ENCODE peak calls at places on chromosomes 16 and 17, in four cellular contexts. B is fibroblast of villous mesenchyme, N is aorta, H is foreskin fibroblast. I is an unnamed sample.

GRCh38 chr16:55526448-55526847 is 17.6 kb downstream of the LPCAT2 start:
- DNase-seq in H (peak), N (no peak), B (no peak), I (peak)

GRCh38 chr16:25126820-25127232 is 15.3 kb downstream of the LCMT1 start:
- DNase-seq in B (peak), H (peak), N (no peak), I (peak)

GRCh38 chr17:78131172-78132085 is 858 bp downstream of the TMC8 start:
- DNase-seq in N (peak), B (no peak), H (peak), I (no peak)

GRCh38 chr17:13598353-13599167 is 3.2 kb downstream of the HS3ST3A1 start:
- DNase-seq in N (no peak), H (no peak), B (no peak), I (no peak)

GRCh38 chr16:71230122-71230845 is at the start of gene HYDIN:
- DNase-seq in N (peak), B (peak), H (peak), I (peak)

GRCh38 chr17:40437095-40437732 is 6.0 kb upstream of the IGFBP4 start:
- DNase-seq in N (peak), B (no peak), H (no peak), I (no peak)

GRCh38 chr17:77856551-77857305 is 101.8 kb upstream of the TNRC6C start:
- DNase-seq in N (peak), B (no peak), H (no peak), I (no peak)

GRCh38 chr17:77503916-77504651 is 363.3 kb downstream of the SEC14L1 start:
- DNase-seq in B (no peak), N (peak), H (peak), I (no peak)

GRCh38 chr17:69326302-69327059 is 452 bp downstream of the ABCA5 start:
- DNase-seq in B (peak), N (no peak), H (peak), I (peak)

GRCh38 chr17:18626152-18626870 is 17.9 kb downstream of the TBC1D28 start:
- DNase-seq in N (no peak), H (no peak), B (no peak), I (no peak)

GRCh38 chr17:15917021-15917438 is 27.9 kb upstream of the ADORA2B start:
- DNase-seq in B (no peak), H (no peak), N (no peak), I (no peak)
- H3K4me3 ChIP-seq in B (no peak), H (no peak), N (no peak), I (peak)

GRCh38 chr17:39054111-39054645 is 87.0 kb upstream of the FBXO47 start:
- DNase-seq in N (no peak), B (peak), H (no peak), I (peak)

GRCh38 chr17:39058524-39058923 is 91.3 kb upstream of the FBXO47 start:
- DNase-seq in B (no peak), N (peak), H (no peak), I (no peak)

GRCh38 chr17:39062846-39063680 is 88.4 kb downstream of the PLXDC1 start:
- DNase-seq in H (peak), N (peak), B (peak), I (no peak)

GRCh38 chr17:39063681-39064069 is 87.8 kb downstream of the PLXDC1 start:
- DNase-seq in H (peak), B (no peak), N (no peak), I (no peak)

GRCh38 chr17:39057807-39058206 is 90.6 kb upstream of the FBXO47 start:
- DNase-seq in B (no peak), N (no peak), H (no peak), I (peak)
- H3K4me3 ChIP-seq in B (peak), N (no peak), H (peak), I (peak)

GRCh38 chr17:44775838-44776621 is 17.2 kb downstream of the ADAM11 start:
- DNase-seq in B (no peak), N (no peak), H (no peak), I (no peak)

GRCh38 chr17:44778656-44779210 is 19.9 kb downstream of the ADAM11 start:
- DNase-seq in N (no peak), B (no peak), H (no peak), I (no peak)

GRCh38 chr17:44777394-44778348 is 18.9 kb downstream of the ADAM11 start:
- DNase-seq in B (no peak), H (no peak), N (no peak), I (no peak)

GRCh38 chr17:44775136-44775837 is 16.5 kb downstream of the ADAM11 start:
- DNase-seq in B (peak), H (peak), N (peak), I (peak)

DNA sequence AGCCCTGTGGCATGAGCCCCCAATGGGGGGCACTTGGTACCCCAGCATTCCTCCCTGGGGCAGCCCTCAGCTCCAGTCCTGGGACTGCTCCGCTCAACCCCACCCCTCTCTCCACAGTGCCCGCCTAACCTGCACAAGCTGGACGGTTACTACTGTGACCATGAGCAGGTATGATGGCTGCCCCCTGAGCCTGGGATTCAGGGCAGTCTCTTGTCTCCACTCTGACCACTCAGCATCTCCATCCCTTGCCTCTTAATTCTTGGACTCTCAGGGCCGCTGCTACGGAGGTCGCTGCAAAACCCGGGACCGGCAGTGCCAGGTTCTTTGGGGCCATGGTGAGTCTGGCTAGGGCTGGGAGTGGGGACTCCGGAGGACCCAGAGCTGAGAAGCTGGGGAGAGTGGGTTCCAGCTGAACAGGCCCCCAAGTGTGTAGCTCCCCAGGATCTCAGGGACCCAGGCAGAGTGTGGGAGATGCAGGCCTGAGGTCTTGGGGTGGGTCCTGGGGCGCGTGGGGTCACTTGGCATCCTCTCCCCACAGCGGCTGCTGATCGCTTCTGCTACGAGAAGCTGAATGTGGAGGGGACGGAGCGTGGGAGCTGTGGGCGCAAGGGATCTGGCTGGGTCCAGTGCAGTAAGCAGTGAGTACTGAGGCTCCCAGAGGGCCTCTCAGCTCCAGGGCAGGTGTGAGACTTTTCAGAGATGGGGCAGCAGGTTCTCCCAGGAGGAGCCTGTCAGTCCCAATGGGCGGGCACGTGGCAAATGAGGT is 18.0 kb downstream of the ADAM11 start:
- DNase-seq in B (no peak), H (no peak), N (no peak), I (no peak)
- H3K4me3 ChIP-seq in B (no peak), H (no peak), N (no peak), I (no peak)

GRCh38 chr16:1929105-1929504 is 10.9 kb upstream of the HS3ST6 start:
- DNase-seq in H (peak), B (peak), N (no peak), I (peak)
- H3K4me3 ChIP-seq in H (peak), B (peak), N (peak), I (peak)

GRCh38 chr16:51148674-51149228 is 2.3 kb downstream of the SALL1 start:
- DNase-seq in H (peak), N (no peak), B (peak), I (peak)

GRCh38 chr16:51150894-51151320 is at the start of gene SALL1:
- DNase-seq in H (peak), B (no peak), N (no peak), I (no peak)

GRCh38 chr16:51150159-51150893 is 744 bp downstream of the SALL1 start:
- DNase-seq in N (no peak), H (peak), B (no peak), I (no peak)

GRCh38 chr16:51149251-51149661 is 1.8 kb downstream of the SALL1 start:
- DNase-seq in H (peak), B (no peak), N (no peak), I (no peak)

DNA sequence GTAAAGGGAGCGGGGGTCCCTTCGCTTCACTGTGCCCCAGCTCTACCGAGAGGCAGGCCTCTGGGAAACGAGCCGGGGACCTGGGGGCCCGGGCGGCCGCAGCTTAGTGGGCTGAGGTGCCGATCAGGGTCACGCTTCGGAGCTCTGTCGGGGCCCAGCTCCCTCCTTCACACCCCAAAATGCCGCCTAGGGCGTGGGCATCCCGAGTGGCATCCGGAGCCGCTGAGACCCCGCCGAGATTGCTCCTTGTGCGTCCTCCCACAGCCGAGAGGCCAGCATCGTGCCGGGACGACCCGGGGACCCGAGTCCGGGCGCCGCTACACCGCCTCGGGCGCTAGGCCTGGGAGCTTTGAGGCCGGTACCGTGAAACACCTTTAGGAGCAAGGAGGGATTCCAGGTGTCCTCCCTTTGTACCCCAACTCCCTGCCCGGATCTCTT is 1.3 kb downstream of the SALL1 start:
- DNase-seq in N (no peak), B (no peak), H (no peak), I (no peak)
- H3K4me3 ChIP-seq in N (no peak), B (peak), H (peak), I (no peak)

GRCh38 chr17:19646788-19647696 is 1.5 kb upstream of the ALDH3A2 start:
- DNase-seq in H (peak), N (no peak), B (peak), I (peak)
- H3K4me3 ChIP-seq in H (peak), N (no peak), B (no peak), I (no peak)

GRCh38 chr16:88761143-88761534 is 23.9 kb downstream of the PIEZO1 start:
- DNase-seq in B (no peak), N (no peak), H (no peak), I (no peak)
- H3K4me3 ChIP-seq in B (no peak), N (no peak), H (no peak), I (no peak)

GRCh38 chr16:51922476-51922875 is 624.5 kb downstream of the TOX3 start:
- DNase-seq in H (no peak), B (no peak), N (no peak), I (no peak)
- H3K4me3 ChIP-seq in H (no peak), B (no peak), N (no peak), I (no peak)

I was measured in fibroblast of lung.